ENCODE peak calls at places on chromosomes 1 and 21, in eight cellular contexts. W is tibial nerve, H is KG1, D is NCI-H1092, A is GM12891, G is left cardiac atrium, B is NCI-H446, S is hepatic stellate cell. V is an unnamed sample.

GRCh38 chr1:61428146-61428545 is 296.8 kb downstream of the TM2D1 start:
- DNase-seq in W (no peak), H (no peak), D (no peak), A (no peak), G (no peak), B (no peak), S (no peak), V (no peak)

GRCh38 chr1:119331915-119332314 is 36.7 kb upstream of the HAO2 start:
- DNase-seq in W (no peak), H (no peak), D (no peak), A (no peak), G (no peak), B (no peak), S (no peak), V (no peak)

GRCh38 chr1:223074901-223075300 is 68.1 kb downstream of the TLR5 start:
- DNase-seq in W (no peak), H (no peak), D (no peak), A (no peak), G (no peak), B (no peak), S (no peak), V (no peak)

GRCh38 chr1:223341111-223341510 is 22.9 kb downstream of the SUSD4 start:
- DNase-seq in W (no peak), H (no peak), D (peak), A (no peak), G (peak), B (peak), S (no peak), V (peak)

GRCh38 chr1:59560807-59561450 is 253.8 kb upstream of the HOOK1 start:
- DNase-seq in W (no peak), H (no peak), D (no peak), A (no peak), G (no peak), B (no peak), S (no peak), V (no peak)

GRCh38 chr1:39788758-39789570 is at the start of gene BMP8B:
- DNase-seq in W (peak), H (no peak), D (peak), A (peak), G (peak), B (no peak), S (peak), V (peak)

GRCh38 chr1:62917805-62918204 is 133.9 kb downstream of the ATG4C start:
- DNase-seq in W (no peak), H (no peak), D (no peak), A (no peak), G (no peak), B (no peak), S (no peak), V (no peak)

GRCh38 chr1:185672719-185673360 is 61.4 kb upstream of the HMCN1 start:
- DNase-seq in W (peak), H (no peak), D (no peak), A (no peak), G (no peak), B (no peak), S (no peak), V (peak)

GRCh38 chr1:44407430-44408180 is 2.5 kb downstream of the RNF220 start:
- DNase-seq in W (no peak), H (no peak), D (no peak), A (no peak), G (no peak), B (no peak), S (no peak), V (no peak)

GRCh38 chr1:204406621-204407020 is 5.0 kb downstream of the PPP1R15B start:
- DNase-seq in W (no peak), H (no peak), D (no peak), A (no peak), G (no peak), B (no peak), S (no peak), V (no peak)

GRCh38 chr1:229984992-229985985 is 81.7 kb upstream of the GALNT2 start:
- DNase-seq in W (no peak), H (no peak), D (no peak), A (no peak), G (no peak), B (no peak), S (no peak), V (no peak)

GRCh38 chr1:11882814-11883538 is 24.2 kb upstream of the NPPB start:
- DNase-seq in W (no peak), H (no peak), D (no peak), A (no peak), G (peak), B (no peak), S (no peak), V (peak)

GRCh38 chr21:42219606-42220137 is 732 bp downstream of the ABCG1 start:
- DNase-seq in W (no peak), H (peak), D (peak), A (no peak), G (no peak), B (no peak), S (no peak), V (peak)

GRCh38 chr1:235923466-235924008 is 56.8 kb upstream of the LYST start:
- DNase-seq in W (no peak), H (no peak), D (no peak), A (no peak), G (no peak), B (no peak), S (peak), V (no peak)

GRCh38 chr1:205512059-205513045 is 7.9 kb downstream of the CDK18 start:
- DNase-seq in W (no peak), H (no peak), D (peak), A (no peak), G (peak), B (no peak), S (peak), V (no peak)

GRCh38 chr1:183694035-183694434 is 40.9 kb upstream of the APOBEC4 start:
- DNase-seq in W (no peak), H (no peak), D (no peak), A (no peak), G (no peak), B (no peak), S (no peak), V (no peak)

GRCh38 chr1:85584923-85585322 is 4.4 kb downstream of the CCN1 start:
- DNase-seq in W (no peak), H (no peak), D (no peak), A (no peak), G (no peak), B (no peak), S (no peak), V (no peak)

GRCh38 chr1:9376886-9377333 is 84.2 kb downstream of the SPSB1 start:
- DNase-seq in W (peak), H (no peak), D (no peak), A (no peak), G (peak), B (no peak), S (peak), V (no peak)

GRCh38 chr1:234955107-234955731 is 173.4 kb downstream of the TOMM20 start:
- DNase-seq in W (no peak), H (peak), D (no peak), A (no peak), G (peak), B (no peak), S (no peak), V (peak)

GRCh38 chr1:109785446-109786106 is 21.9 kb upstream of the EPS8L3 start:
- DNase-seq in W (no peak), H (no peak), D (no peak), A (no peak), G (peak), B (no peak), S (no peak), V (peak)

GRCh38 chr1:18246543-18246942 is 138.9 kb downstream of the IGSF21 start:
- DNase-seq in W (no peak), H (no peak), D (no peak), A (no peak), G (no peak), B (no peak), S (no peak), V (no peak)

GRCh38 chr1:215877452-215877951 is 310.4 kb downstream of the KCTD3 start:
- DNase-seq in W (no peak), H (no peak), D (no peak), A (no peak), G (no peak), B (no peak), S (no peak), V (no peak)

GRCh38 chr1:88867743-88868521 is 23.4 kb downstream of the GTF2B start:
- DNase-seq in W (no peak), H (no peak), D (no peak), A (no peak), G (no peak), B (no peak), S (peak), V (no peak)

GRCh38 chr1:187383366-187383765 is 554.6 kb downstream of the PLA2G4A start:
- DNase-seq in W (no peak), H (no peak), D (no peak), A (no peak), G (no peak), B (no peak), S (no peak), V (no peak)

GRCh38 chr1:11940260-11940921 is 5.9 kb downstream of the PLOD1 start:
- DNase-seq in W (no peak), H (no peak), D (peak), A (no peak), G (no peak), B (peak), S (no peak), V (no peak)

GRCh38 chr21:22880573-22880972 is 1882.4 kb downstream of the NCAM2 start:
- DNase-seq in W (no peak), H (no peak), D (no peak), A (no peak), G (no peak), B (no peak), S (no peak), V (no peak)

GRCh38 chr1:11653616-11654570 is at the start of gene FBXO2:
- DNase-seq in W (no peak), H (no peak), D (no peak), A (no peak), G (peak), B (no peak), S (no peak), V (peak)

GRCh38 chr1:222286039-222286438 is 261.9 kb downstream of the HHIPL2 start:
- DNase-seq in W (no peak), H (no peak), D (no peak), A (no peak), G (no peak), B (no peak), S (no peak), V (no peak)

V was measured in stomach.